ENCODE peak calls at places on chromosomes 13 and 19, in five cellular contexts. P, S, I, N and Y are unnamed samples. For H3K4me1 and H3K9me3, the result is how much of the 10 kb centered on the place peaks cover.

GRCh38 chr19:55005684-55006488 is 32.2 kb downstream of the GP6 start:
- DNase-seq in P (no peak), S (peak), I (peak), N (no peak), Y (peak)

GRCh38 chr13:96091164-96091931 is 1.4 kb downstream of the HS6ST3 start:
- DNase-seq in N (peak), P (peak), S (no peak), I (peak), Y (no peak)

GRCh38 chr13:41746259-41746658 is 214.7 kb downstream of the VWA8 start:
- DNase-seq in P (no peak), S (no peak), I (no peak), N (no peak), Y (no peak)

GRCh38 chr13:110233181-110233641 is 73.7 kb downstream of the COL4A1 start:
- DNase-seq in P (no peak), I (no peak), S (no peak), N (peak), Y (no peak)

GRCh38 chr19:604355-604754 is 14.7 kb downstream of the HCN2 start:
- DNase-seq in S (peak), I (no peak), P (no peak), N (no peak), Y (peak)

GRCh38 chr13:72864142-72865035 is 82.5 kb downstream of the PIBF1 start:
- DNase-seq in S (no peak), P (no peak), N (no peak), I (peak), Y (no peak)

GRCh38 chr19:38975214-38975860 is at the start of gene FBXO17:
- DNase-seq in S (no peak), I (peak), N (peak), P (peak), Y (no peak)

GRCh38 chr19:55447421-55448174 is 4.5 kb upstream of the SHISA7 start:
- DNase-seq in I (no peak), P (no peak), N (no peak), S (no peak), Y (no peak)

GRCh38 chr13:39012608-39013007 is 22.0 kb upstream of the STOML3 start:
- DNase-seq in P (no peak), I (no peak), N (no peak), S (no peak), Y (no peak)

GRCh38 chr19:39132344-39132969 is 6.9 kb downstream of the PAK4 start:
- DNase-seq in P (no peak), S (no peak), N (no peak), I (no peak), Y (no peak)

GRCh38 chr19:8325454-8325853 is 4.2 kb downstream of the RPS28 start:
- DNase-seq in S (no peak), P (no peak), I (no peak), N (no peak), Y (no peak)

GRCh38 chr19:16216744-16217670 is 19.3 kb downstream of the AP1M1 start:
- DNase-seq in I (no peak), N (no peak), P (no peak), S (no peak), Y (no peak)

GRCh38 chr19:55640577-55641375 is at the start of gene ZNF580:
- DNase-seq in I (peak), N (peak), P (peak), S (peak), Y (no peak)

GRCh38 chr13:113864303-113864890 is 521 bp upstream of the GAS6 start:
- DNase-seq in I (no peak), N (no peak), S (no peak), P (no peak), Y (no peak)

GRCh38 chr19:20315543-20315942 is 148.5 kb downstream of the ZNF486 start:
- DNase-seq in S (no peak), N (no peak), I (no peak), P (no peak), Y (no peak)

GRCh38 chr13:36882829-36883390 is 37.1 kb downstream of the SMAD9 start:
- DNase-seq in P (no peak), I (no peak), N (no peak), S (no peak), Y (no peak)

GRCh38 chr13:42333613-42334328 is 61.8 kb downstream of the AKAP11 start:
- DNase-seq in N (no peak), I (peak), P (no peak), S (peak), Y (no peak)

GRCh38 chr19:53991224-53992113 is at the start of gene CACNG6:
- DNase-seq in I (peak), S (peak), P (peak), N (peak), Y (no peak)

GRCh38 chr13:101728021-101728420 is 275.5 kb downstream of the ITGBL1 start:
- DNase-seq in N (no peak), I (no peak), P (no peak), S (no peak), Y (no peak)

GRCh38 chr13:27352698-27353097 is 71.7 kb upstream of the GTF3A start:
- DNase-seq in I (no peak), P (no peak), N (no peak), S (no peak), Y (no peak)
- H3K4me3 ChIP-seq in I (no peak), P (no peak), N (no peak), S (no peak), Y (peak)

DNA sequence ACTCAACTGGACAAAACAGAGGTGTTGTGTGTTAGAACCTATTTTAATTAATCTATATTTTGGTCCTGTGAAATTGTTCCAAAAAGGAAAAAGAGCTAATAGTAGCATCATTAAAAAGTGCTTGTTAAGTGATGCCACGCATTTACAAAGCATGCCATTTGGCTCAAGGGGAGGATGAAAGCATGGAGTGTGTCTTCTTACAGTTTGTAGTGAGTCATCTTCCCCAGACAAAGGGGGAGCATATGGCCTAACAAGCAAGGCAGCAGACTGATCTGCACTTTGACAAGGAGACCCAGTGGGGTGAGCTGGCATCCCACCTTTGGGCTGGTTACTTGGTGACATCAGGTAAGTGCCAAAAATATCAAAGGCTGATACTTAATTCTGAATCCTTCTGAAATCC is 297.0 kb downstream of the FGF9 start:
- DNase-seq in S (no peak), I (no peak), N (no peak), P (no peak), Y (no peak)
- H3K4me1 ChIP-seq in S (under half), I (under half), N (under half), P (under half), Y (under half)

GRCh38 chr19:28485300-28485699 is 727.7 kb downstream of the UQCRFS1 start:
- DNase-seq in S (no peak), I (peak), N (no peak), P (peak), Y (no peak)

GRCh38 chr19:28481674-28482073 is 731.3 kb downstream of the UQCRFS1 start:
- DNase-seq in I (no peak), S (no peak), P (no peak), N (no peak), Y (no peak)

GRCh38 chr19:28483197-28483596 is 729.8 kb downstream of the UQCRFS1 start:
- DNase-seq in I (no peak), P (no peak), S (no peak), N (no peak), Y (no peak)

GRCh38 chr19:28486934-28487333 is 726.0 kb downstream of the UQCRFS1 start:
- DNase-seq in I (no peak), S (no peak), N (no peak), P (no peak), Y (no peak)

GRCh38 chr19:28482221-28482620 is 730.7 kb downstream of the UQCRFS1 start:
- DNase-seq in P (no peak), N (no peak), S (no peak), I (no peak), Y (no peak)
- H3K9me3 ChIP-seq in P (under half), N (under half), S (under half), I (under half), Y (under half)

DNA sequence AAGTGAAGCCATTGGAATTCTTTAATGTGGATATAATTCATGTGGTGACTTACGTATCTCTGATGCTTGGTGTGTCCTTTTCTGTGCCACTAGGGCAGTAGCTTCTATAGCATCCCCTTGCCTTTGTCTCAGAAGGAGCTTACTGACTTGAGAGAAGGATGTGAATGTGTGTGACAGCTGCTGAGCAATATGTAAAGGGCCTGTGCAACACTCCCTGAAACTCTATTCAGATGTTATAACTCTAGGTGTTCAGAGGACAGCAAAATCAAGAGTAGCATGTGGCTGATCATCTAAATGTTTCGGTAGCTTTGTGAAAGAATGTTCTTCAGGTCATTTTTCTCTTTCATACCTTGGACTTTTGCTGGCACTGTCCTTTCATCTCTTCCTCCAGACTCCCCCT is 189.5 kb downstream of the LMO7 start:
- DNase-seq in P (no peak), S (no peak), I (no peak), N (no peak), Y (no peak)
- H3K4me3 ChIP-seq in P (no peak), S (no peak), I (no peak), N (no peak), Y (no peak)

GRCh38 chr13:46604226-46604968 is 51.4 kb downstream of the LRCH1 start:
- DNase-seq in S (no peak), N (no peak), I (no peak), P (no peak), Y (no peak)
- H3K4me1 ChIP-seq in S (half or more), N (under half), I (under half), P (half or more), Y (under half)

DNA sequence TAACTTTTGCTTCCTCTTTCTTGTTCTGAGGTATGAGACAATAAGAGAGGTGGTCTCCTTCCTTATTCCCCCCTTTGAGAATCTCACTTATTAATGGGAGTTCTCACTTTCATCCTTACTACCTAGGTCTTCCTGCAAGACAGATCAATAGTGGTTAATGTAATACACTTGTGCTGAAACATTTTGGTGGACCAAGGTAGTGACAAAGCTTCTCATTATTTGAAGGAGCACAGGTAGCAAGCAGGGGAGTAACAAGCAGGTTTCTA is 17.9 kb downstream of the ZNF700 start:
- DNase-seq in N (no peak), I (no peak), P (no peak), S (peak), Y (no peak)
- H3K9me3 ChIP-seq in N (half or more), I (half or more), P (half or more), S (under half), Y (half or more)

GRCh38 chr13:108269601-108270328 is at the start of gene TNFSF13B:
- DNase-seq in P (peak), S (peak), I (peak), N (peak), Y (peak)

GRCh38 chr13:108272333-108272732 is 2.8 kb downstream of the TNFSF13B start:
- DNase-seq in P (no peak), N (no peak), I (no peak), S (no peak), Y (no peak)

GRCh38 chr13:108268713-108269112 is 805 bp upstream of the TNFSF13B start:
- DNase-seq in N (no peak), P (no peak), S (no peak), I (no peak), Y (no peak)

GRCh38 chr13:108267338-108267737 is 2.2 kb upstream of the TNFSF13B start:
- DNase-seq in P (no peak), N (no peak), I (no peak), S (no peak), Y (no peak)

GRCh38 chr13:108270442-108270841 is 924 bp downstream of the TNFSF13B start:
- DNase-seq in P (no peak), S (no peak), N (no peak), I (peak), Y (no peak)
- H3K4me3 ChIP-seq in P (peak), S (peak), N (peak), I (no peak), Y (peak)